ENCODE peak calls at places on chromosomes 3 and 15, in four cellular contexts. One of them, this sample, is unnamed.

GRCh38 chr3:197171481-197172067 is 126.8 kb downstream of the DLG1 start:
- DNase-seq in A549: no peak
- DNase-seq in HEK293T: no peak
- DNase-seq in IMR-90: peak; percentile 47
- DNase-seq in this sample: no peak

GRCh38 chr15:76024021-76024768 is 12.0 kb upstream of the NRG4 start:
- DNase-seq in A549: no peak
- DNase-seq in HEK293T: no peak
- DNase-seq in IMR-90: no peak
- DNase-seq in this sample: no peak

GRCh38 chr3:55267206-55267930 is 219.7 kb downstream of the WNT5A start:
- DNase-seq in A549: no peak
- DNase-seq in HEK293T: no peak
- DNase-seq in IMR-90: peak; percentile 76
- DNase-seq in this sample: no peak

GRCh38 chr3:172856766-172857742 is 106.5 kb downstream of the ECT2 start:
- DNase-seq in A549: no peak
- DNase-seq in HEK293T: peak; percentile 11
- DNase-seq in IMR-90: no peak
- DNase-seq in this sample: peak; percentile 14

GRCh38 chr15:68364028-68364659 is 67.8 kb downstream of the ITGA11 start:
- DNase-seq in A549: no peak
- DNase-seq in HEK293T: no peak
- DNase-seq in IMR-90: peak; percentile 43
- DNase-seq in this sample: no peak

GRCh38 chr15:36731025-36731424 is 151.6 kb downstream of the CDIN1 start:
- DNase-seq in A549: no peak
- DNase-seq in HEK293T: no peak
- DNase-seq in IMR-90: no peak
- DNase-seq in this sample: no peak

GRCh38 chr15:41256577-41257038 is 25.5 kb downstream of the CHP1 start:
- DNase-seq in A549: peak; percentile 91
- DNase-seq in HEK293T: no peak
- DNase-seq in IMR-90: no peak
- DNase-seq in this sample: no peak

GRCh38 chr3:129651316-129652202 is 45.1 kb upstream of the PLXND1 start:
- DNase-seq in A549: peak; percentile 90
- DNase-seq in HEK293T: no peak
- DNase-seq in IMR-90: peak; percentile 78
- DNase-seq in this sample: no peak

GRCh38 chr15:71002321-71002720 is 109.7 kb downstream of the LRRC49 start:
- DNase-seq in A549: no peak
- DNase-seq in HEK293T: no peak
- DNase-seq in IMR-90: peak; percentile 58
- DNase-seq in this sample: no peak

GRCh38 chr3:48535578-48535977 is 21.0 kb downstream of the PFKFB4 start:
- DNase-seq in A549: no peak
- DNase-seq in HEK293T: no peak
- DNase-seq in IMR-90: no peak
- DNase-seq in this sample: no peak

GRCh38 chr3:129486057-129487035 is 42.1 kb upstream of the RHO start:
- DNase-seq in A549: no peak
- DNase-seq in HEK293T: no peak
- DNase-seq in IMR-90: peak; percentile 81
- DNase-seq in this sample: no peak

GRCh38 chr15:69035205-69035917 is 20.9 kb downstream of the NOX5 start:
- DNase-seq in A549: peak; percentile 75
- DNase-seq in HEK293T: peak; percentile 36
- DNase-seq in IMR-90: no peak
- DNase-seq in this sample: peak; percentile 71

GRCh38 chr3:71813704-71814103 is 28.8 kb upstream of the PROK2 start:
- DNase-seq in A549: no peak
- DNase-seq in HEK293T: no peak
- DNase-seq in IMR-90: no peak
- DNase-seq in this sample: no peak

GRCh38 chr3:195208631-195209030 is 62.3 kb downstream of the XXYLT1 start:
- DNase-seq in A549: no peak
- DNase-seq in HEK293T: no peak
- DNase-seq in IMR-90: no peak
- DNase-seq in this sample: no peak

GRCh38 chr3:125055165-125055912 is 458 bp downstream of the HEG1 start:
- DNase-seq in A549: no peak
- DNase-seq in HEK293T: peak; percentile 46
- DNase-seq in IMR-90: peak; percentile 20
- DNase-seq in this sample: peak; percentile 34

GRCh38 chr3:119794971-119795612 is 13.2 kb downstream of the NR1I2 start:
- DNase-seq in A549: peak; percentile 88
- DNase-seq in HEK293T: no peak
- DNase-seq in IMR-90: no peak
- DNase-seq in this sample: peak; percentile 90
- TF ChIP-seq BHLHE40 in A549: no peak
- TF ChIP-seq BHLHE40 in HEK293T: no peak
- TF ChIP-seq BHLHE40 in IMR-90: no peak
- TF ChIP-seq BHLHE40 in this sample: peak; percentile 60

DNA sequence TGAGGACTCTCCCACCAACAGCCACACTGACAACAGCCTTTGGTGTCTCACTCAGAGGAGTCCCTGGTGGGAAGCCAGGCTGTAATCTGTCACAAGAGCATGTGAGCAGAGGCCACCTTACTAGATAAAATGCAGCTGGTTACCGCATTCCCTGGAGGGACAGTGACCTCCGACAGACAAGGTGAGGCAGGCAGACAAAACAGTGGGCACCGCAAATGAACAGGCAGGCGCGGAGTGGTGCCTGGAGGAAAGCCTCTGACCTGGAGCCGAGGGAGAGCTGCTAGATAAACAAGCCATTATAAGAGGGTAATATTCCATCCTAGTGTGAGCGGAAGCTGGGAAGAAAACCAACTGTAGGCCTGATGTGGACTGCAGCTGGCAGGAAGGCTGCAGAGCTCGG is 736.4 kb downstream of the FHIT start:
- DNase-seq in A549: no peak
- DNase-seq in HEK293T: peak; percentile 8
- DNase-seq in IMR-90: no peak
- DNase-seq in this sample: no peak
- TF ChIP-seq BHLHE40 in A549: no peak
- TF ChIP-seq BHLHE40 in HEK293T: no peak
- TF ChIP-seq BHLHE40 in IMR-90: no peak
- TF ChIP-seq BHLHE40 in this sample: no peak

GRCh38 chr3:52293491-52294319 is 6.1 kb downstream of the GLYCTK start:
- DNase-seq in A549: no peak
- DNase-seq in HEK293T: no peak
- DNase-seq in IMR-90: no peak
- DNase-seq in this sample: no peak

GRCh38 chr3:52292247-52293065 is 4.8 kb downstream of the GLYCTK start:
- DNase-seq in A549: no peak
- DNase-seq in HEK293T: no peak
- DNase-seq in IMR-90: no peak
- DNase-seq in this sample: no peak

GRCh38 chr3:52290596-52291507 is 3.2 kb downstream of the GLYCTK start:
- DNase-seq in A549: no peak
- DNase-seq in HEK293T: no peak
- DNase-seq in IMR-90: no peak
- DNase-seq in this sample: no peak

GRCh38 chr3:52289747-52290595 is 2.3 kb downstream of the GLYCTK start:
- DNase-seq in A549: no peak
- DNase-seq in HEK293T: no peak
- DNase-seq in IMR-90: no peak
- DNase-seq in this sample: no peak

GRCh38 chr3:52291508-52292181 is 4.0 kb downstream of the GLYCTK start:
- DNase-seq in A549: no peak
- DNase-seq in HEK293T: no peak
- DNase-seq in IMR-90: no peak
- DNase-seq in this sample: no peak
- TF ChIP-seq BHLHE40 in A549: no peak
- TF ChIP-seq BHLHE40 in HEK293T: no peak
- TF ChIP-seq BHLHE40 in IMR-90: no peak
- TF ChIP-seq BHLHE40 in this sample: no peak

GRCh38 chr3:186839874-186840641 is 2.5 kb upstream of the ADIPOQ start:
- DNase-seq in A549: no peak
- DNase-seq in HEK293T: no peak
- DNase-seq in IMR-90: no peak
- DNase-seq in this sample: no peak

GRCh38 chr3:186844908-186845307 is 2.4 kb downstream of the ADIPOQ start:
- DNase-seq in A549: no peak
- DNase-seq in HEK293T: no peak
- DNase-seq in IMR-90: no peak
- DNase-seq in this sample: no peak

GRCh38 chr3:186843039-186843432 is 526 bp downstream of the ADIPOQ start:
- DNase-seq in A549: no peak
- DNase-seq in HEK293T: no peak
- DNase-seq in IMR-90: no peak
- DNase-seq in this sample: no peak

GRCh38 chr3:186842426-186843038 is at the start of gene ADIPOQ:
- DNase-seq in A549: no peak
- DNase-seq in HEK293T: no peak
- DNase-seq in IMR-90: no peak
- DNase-seq in this sample: no peak

DNA sequence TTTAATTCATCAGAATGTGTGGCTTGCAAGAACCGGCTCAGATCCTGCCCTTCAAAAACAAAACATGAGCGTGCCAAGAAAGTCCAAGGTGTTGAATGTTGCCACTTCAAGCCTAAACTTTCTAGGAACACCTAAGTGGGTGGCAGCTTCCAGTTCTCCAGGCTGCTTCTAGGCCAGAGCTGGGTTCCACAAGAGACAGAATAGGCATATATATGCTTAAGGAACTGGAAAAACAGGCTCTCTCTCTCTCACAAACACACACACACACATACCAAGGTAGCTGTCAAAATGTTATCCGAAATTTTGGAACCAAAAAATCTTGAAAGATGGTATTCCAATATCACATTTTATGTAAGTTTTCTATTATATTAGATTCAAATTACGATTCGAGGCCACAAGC is 873 bp upstream of the ADIPOQ start:
- DNase-seq in A549: no peak
- DNase-seq in HEK293T: no peak
- DNase-seq in IMR-90: no peak
- DNase-seq in this sample: no peak
- TF ChIP-seq BHLHE40 in A549: no peak
- TF ChIP-seq BHLHE40 in HEK293T: no peak
- TF ChIP-seq BHLHE40 in IMR-90: no peak
- TF ChIP-seq BHLHE40 in this sample: no peak

DNA sequence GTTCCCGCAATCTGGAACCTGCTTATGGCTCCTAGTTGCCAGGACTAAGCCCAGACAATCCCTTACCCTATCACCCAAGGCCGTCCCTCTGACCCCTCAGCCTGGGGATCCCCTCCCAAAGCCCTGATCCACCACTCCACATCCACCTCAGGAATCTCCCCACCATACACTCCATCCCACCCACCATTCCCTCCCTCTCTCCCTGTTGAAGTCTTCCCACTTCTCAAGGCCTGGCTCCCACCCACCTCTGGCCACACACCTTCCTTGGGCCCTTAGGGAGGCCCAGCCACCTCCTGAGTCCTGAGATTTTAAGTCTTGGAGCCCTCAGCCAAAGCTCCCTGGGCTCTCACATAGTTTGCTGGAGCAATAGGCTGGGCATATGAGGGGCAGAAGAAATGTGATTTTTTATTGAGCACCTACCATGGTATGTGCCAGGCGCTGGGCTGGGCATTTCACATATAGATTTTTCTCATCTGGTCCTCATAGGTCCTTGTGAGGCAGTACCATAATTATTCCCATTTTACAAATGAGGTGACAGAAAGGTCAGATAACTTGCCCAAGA is 48.1 kb downstream of the HCN4 start:
- DNase-seq in A549: no peak
- DNase-seq in HEK293T: no peak
- DNase-seq in IMR-90: no peak
- DNase-seq in this sample: no peak
- TF ChIP-seq BHLHE40 in A549: no peak
- TF ChIP-seq BHLHE40 in HEK293T: no peak
- TF ChIP-seq BHLHE40 in IMR-90: no peak
- TF ChIP-seq BHLHE40 in this sample: no peak

GRCh38 chr3:60707452-60708020 is 543.7 kb downstream of the FHIT start:
- DNase-seq in A549: no peak
- DNase-seq in HEK293T: no peak
- DNase-seq in IMR-90: peak; percentile 24
- DNase-seq in this sample: no peak

GRCh38 chr3:60703008-60703407 is 548.2 kb downstream of the FHIT start:
- DNase-seq in A549: no peak
- DNase-seq in HEK293T: no peak
- DNase-seq in IMR-90: no peak
- DNase-seq in this sample: no peak

GRCh38 chr3:60703956-60704736 is 547.1 kb downstream of the FHIT start:
- DNase-seq in A549: no peak
- DNase-seq in HEK293T: no peak
- DNase-seq in IMR-90: peak; percentile 66
- DNase-seq in this sample: no peak

DNA sequence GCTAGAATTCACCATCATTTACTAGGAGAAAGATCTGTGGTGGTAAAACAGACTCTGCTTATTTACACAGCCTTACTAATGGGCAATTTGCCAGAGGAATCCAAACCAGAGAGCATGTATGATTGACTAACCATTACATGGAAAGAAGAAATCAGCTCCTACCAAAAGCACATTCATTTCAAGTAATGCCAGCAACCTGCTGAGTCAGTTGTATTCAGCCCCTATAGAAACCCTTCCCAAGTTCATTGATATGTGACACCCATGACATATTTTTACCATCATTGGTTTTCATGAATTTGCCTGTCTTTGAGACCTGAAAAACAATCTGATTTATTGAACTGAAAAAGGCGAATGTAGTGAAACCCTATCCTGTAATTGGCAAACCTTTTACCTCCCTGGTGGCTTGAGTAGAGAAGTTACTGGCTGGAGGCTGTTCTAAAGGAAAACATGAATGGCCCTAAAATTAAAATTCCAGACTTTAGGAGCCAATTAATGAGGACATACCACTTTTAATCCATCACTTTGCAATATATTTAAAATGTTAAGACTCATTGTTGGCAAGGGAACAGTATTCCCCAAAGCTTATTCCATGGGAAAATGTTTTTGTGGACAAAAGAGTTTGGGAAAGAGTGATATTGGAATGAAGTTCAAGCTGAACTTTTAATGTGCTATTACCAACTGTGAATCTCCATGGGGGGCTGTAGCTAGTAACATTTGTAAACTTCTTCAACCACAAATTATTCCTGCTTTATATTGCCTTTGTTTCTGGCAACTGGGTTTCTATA is 542.9 kb downstream of the FHIT start:
- DNase-seq in A549: no peak
- DNase-seq in HEK293T: peak; percentile 27
- DNase-seq in IMR-90: peak; percentile 75
- DNase-seq in this sample: no peak
- TF ChIP-seq BHLHE40 in A549: no peak
- TF ChIP-seq BHLHE40 in HEK293T: no peak
- TF ChIP-seq BHLHE40 in IMR-90: no peak
- TF ChIP-seq BHLHE40 in this sample: no peak

This sample was measured in K562.